ENCODE peak calls at places on chromosomes 6 and 20, in five cellular contexts. Q is SK-N-SH, W is IMR-90, T is GM12878, G is K562. L is an unnamed sample.

GRCh38 chr6:122222761-122223160 is 176.7 kb upstream of the HSF2 start:
- DNase-seq in T (no peak), W (no peak), Q (no peak), G (no peak), L (no peak)

GRCh38 chr20:51456511-51457280 is 85.8 kb downstream of the NFATC2 start:
- DNase-seq in W (peak; percentile 95), Q (peak; percentile 89), T (no peak), G (peak; percentile 52), L (peak; percentile 86)

GRCh38 chr6:31877125-31877650 is 1.6 kb downstream of the SLC44A4 start:
- DNase-seq in T (no peak), Q (peak; percentile 10), G (no peak), W (no peak), L (no peak)

GRCh38 chr6:148128014-148128730 is 214.5 kb upstream of the SASH1 start:
- DNase-seq in Q (no peak), W (no peak), G (no peak), T (no peak), L (no peak)

GRCh38 chr6:89574860-89575561 is 63.5 kb downstream of the LYRM2 start:
- DNase-seq in T (no peak), G (no peak), W (no peak), Q (no peak), L (no peak)

GRCh38 chr6:28011716-28012115 is 54.7 kb downstream of the OR2B6 start:
- DNase-seq in T (no peak), Q (no peak), G (no peak), W (no peak), L (no peak)

GRCh38 chr20:62898093-62898964 is 28.0 kb downstream of the DIDO1 start:
- DNase-seq in W (no peak), G (no peak), T (no peak), Q (no peak), L (no peak)

GRCh38 chr6:152004036-152004566 is 196.6 kb downstream of the ESR1 start:
- DNase-seq in Q (no peak), T (no peak), G (no peak), W (no peak), L (no peak)

GRCh38 chr20:54172856-54173652 is 732 bp downstream of the CYP24A1 start:
- DNase-seq in G (no peak), W (no peak), T (no peak), Q (peak; percentile 56), L (no peak)

GRCh38 chr6:82385961-82386360 is 22.3 kb downstream of the TPBG start:
- DNase-seq in W (no peak), T (no peak), G (no peak), Q (no peak), L (no peak)

GRCh38 chr20:53202781-53203180 is 230.6 kb downstream of the TSHZ2 start:
- DNase-seq in W (no peak), G (no peak), T (no peak), Q (no peak), L (peak; percentile 8)

GRCh38 chr20:34948030-34948429 is 7.6 kb downstream of the GSS start:
- DNase-seq in Q (no peak), G (no peak), T (no peak), W (peak; percentile 92), L (no peak)

GRCh38 chr6:136408205-136408604 is 118.6 kb upstream of the BCLAF1 start:
- DNase-seq in Q (no peak), G (no peak), T (no peak), W (peak; percentile 69), L (peak; percentile 45)
- TF ChIP-seq RCOR1 in Q (no peak), G (no peak), T (no peak), W (no peak), L (no peak)

GRCh38 chr6:40909811-40910210 is 129.2 kb downstream of the UNC5CL start:
- DNase-seq in Q (no peak), W (no peak), G (no peak), T (no peak), L (no peak)
- TF ChIP-seq RCOR1 in Q (no peak), W (no peak), G (no peak), T (no peak), L (no peak)

GRCh38 chr6:170093276-170093657 is 197.6 kb downstream of the DLL1 start:
- DNase-seq in W (no peak), Q (no peak), G (no peak), T (no peak), L (no peak)
- TF ChIP-seq RCOR1 in W (no peak), Q (no peak), G (no peak), T (no peak), L (no peak)

GRCh38 chr6:2766767-2767314 is 1.6 kb downstream of the WRNIP1 start:
- DNase-seq in T (no peak), Q (no peak), G (no peak), W (peak; percentile 28), L (no peak)
- TF ChIP-seq RCOR1 in T (no peak), Q (no peak), G (no peak), W (no peak), L (no peak)

DNA sequence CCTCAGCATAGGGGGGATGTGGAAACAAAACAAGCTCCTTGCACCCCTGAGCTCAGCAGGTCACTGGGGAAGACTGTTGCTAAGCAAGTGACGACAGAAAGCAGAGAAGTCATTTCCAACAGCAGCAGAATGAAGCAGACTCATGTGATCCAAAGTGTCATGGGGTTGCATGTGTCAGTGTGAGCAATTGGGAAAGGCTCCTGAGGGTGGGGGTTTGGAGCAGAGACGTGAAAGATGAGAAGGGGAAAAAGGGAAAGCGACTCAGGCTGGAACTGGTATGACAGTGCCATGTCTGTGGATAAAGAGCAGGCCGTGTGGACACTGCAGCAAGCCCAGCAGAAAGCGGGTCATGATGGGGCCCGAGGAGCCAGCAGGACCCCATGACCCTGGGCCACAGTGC is 363.9 kb downstream of the PREX1 start:
- DNase-seq in W (peak; percentile 63), Q (no peak), T (no peak), G (no peak), L (no peak)
- TF ChIP-seq RCOR1 in W (no peak), Q (no peak), T (no peak), G (no peak), L (no peak)

DNA sequence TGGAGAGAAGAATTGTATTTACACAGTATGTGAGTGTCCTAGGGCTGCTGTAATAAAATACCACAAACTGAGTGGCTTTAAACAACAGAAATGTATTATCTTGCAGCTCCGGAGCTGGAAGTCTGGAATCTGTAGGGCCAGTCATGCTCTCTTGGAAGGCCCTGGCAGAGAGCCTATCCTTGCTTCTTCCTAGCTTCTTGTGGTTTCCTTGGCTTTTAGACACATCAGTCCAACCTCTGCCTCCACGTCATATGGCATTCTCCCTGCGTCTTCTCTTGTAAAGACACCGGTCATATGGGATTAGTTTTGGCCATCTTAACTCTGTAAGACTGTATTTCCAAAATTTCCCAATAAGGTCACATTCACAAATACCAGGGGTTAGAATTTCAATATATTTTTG is 10.8 kb downstream of the FNDC1 start:
- DNase-seq in G (no peak), Q (no peak), W (peak; percentile 14), T (no peak), L (no peak)
- TF ChIP-seq RCOR1 in G (no peak), Q (no peak), W (no peak), T (no peak), L (no peak)

L was measured in A549.